ENCODE peak calls at places on chromosomes 3 and 15, in seven cellular contexts. O is ovary, N is Peyer's patch, B is heart left ventricle, X is heart right ventricle, I is right lobe of liver, R is psoas muscle. C is an unnamed sample.

GRCh38 chr3:48694610-48695051 is 8.9 kb upstream of the NCKIPSD start:
- DNase-seq in O (peak; percentile 93), N (no peak), B (peak; percentile 85), X (peak; percentile 73), I (peak; percentile 73), R (peak; percentile 89), C (peak; percentile 79)

GRCh38 chr15:52677593-52677992 is 1.6 kb downstream of the ATOSA start:
- DNase-seq in O (no peak), N (no peak), B (no peak), X (no peak), I (no peak), R (no peak), C (no peak)

GRCh38 chr3:73602171-73602570 is 22.6 kb downstream of the PDZRN3 start:
- DNase-seq in O (no peak), N (no peak), B (peak; percentile 46), X (no peak), I (no peak), R (no peak), C (no peak)

GRCh38 chr3:37271636-37272035 is 97.3 kb upstream of the LRRFIP2 start:
- DNase-seq in O (no peak), N (no peak), B (no peak), X (no peak), I (no peak), R (no peak), C (no peak)

GRCh38 chr15:99099661-99100060 is 5.2 kb upstream of the SYNM start:
- DNase-seq in O (no peak), N (no peak), B (no peak), X (no peak), I (no peak), R (no peak), C (no peak)

GRCh38 chr3:40417845-40418543 is 31.0 kb downstream of the ENTPD3 start:
- DNase-seq in O (no peak), N (no peak), B (no peak), X (no peak), I (no peak), R (no peak), C (no peak)

GRCh38 chr3:4776980-4777581 is 202.2 kb upstream of the BHLHE40 start:
- DNase-seq in O (no peak), N (no peak), B (no peak), X (no peak), I (no peak), R (no peak), C (no peak)

GRCh38 chr15:41987246-41987924 is 15.0 kb upstream of the EHD4 start:
- DNase-seq in O (no peak), N (no peak), B (no peak), X (no peak), I (no peak), R (peak; percentile 23), C (peak; percentile 16)

GRCh38 chr3:95711789-95712188 is 1102.6 kb upstream of the EPHA6 start:
- DNase-seq in O (no peak), N (no peak), B (no peak), X (no peak), I (no peak), R (no peak), C (no peak)

GRCh38 chr3:144270100-144270499 is 298.5 kb downstream of the DIPK2A start:
- DNase-seq in O (no peak), N (peak; percentile 17), B (no peak), X (no peak), I (no peak), R (no peak), C (no peak)

GRCh38 chr3:71407833-71408232 is 175.7 kb downstream of the FOXP1 start:
- DNase-seq in O (no peak), N (no peak), B (no peak), X (no peak), I (no peak), R (no peak), C (no peak)

GRCh38 chr15:71079208-71080044 is 35.8 kb upstream of the THSD4 start:
- DNase-seq in O (no peak), N (no peak), B (no peak), X (peak; percentile 16), I (no peak), R (no peak), C (no peak)

GRCh38 chr3:42906085-42906904 is at the start of gene ZNF662:
- DNase-seq in O (peak; percentile 83), N (no peak), B (peak; percentile 61), X (peak; percentile 64), I (peak; percentile 54), R (peak; percentile 78), C (peak; percentile 40)

GRCh38 chr3:65871305-65872141 is 167.2 kb downstream of the MAGI1 start:
- DNase-seq in O (peak; percentile 36), N (no peak), B (peak; percentile 71), X (peak; percentile 42), I (peak; percentile 82), R (peak; percentile 67), C (no peak)

GRCh38 chr3:139689122-139689521 is 11.3 kb upstream of the NMNAT3 start:
- DNase-seq in O (no peak), N (no peak), B (no peak), X (no peak), I (no peak), R (no peak), C (no peak)

GRCh38 chr3:106168941-106169340 is 300.1 kb upstream of the CBLB start:
- DNase-seq in O (no peak), N (no peak), B (no peak), X (no peak), I (no peak), R (no peak), C (no peak)

GRCh38 chr3:140501054-140501769 is 176.7 kb upstream of the TRIM42 start:
- DNase-seq in O (no peak), N (no peak), B (no peak), X (no peak), I (no peak), R (no peak), C (no peak)

GRCh38 chr3:25128735-25129134 is 299.3 kb upstream of the RARB start:
- DNase-seq in O (no peak), N (no peak), B (no peak), X (no peak), I (no peak), R (no peak), C (no peak)

GRCh38 chr3:61299981-61300380 is 48.7 kb upstream of the FHIT start:
- DNase-seq in O (no peak), N (no peak), B (no peak), X (no peak), I (no peak), R (no peak), C (no peak)

GRCh38 chr3:132544130-132544529 is 52.9 kb upstream of the ACKR4 start:
- DNase-seq in O (no peak), N (no peak), B (no peak), X (no peak), I (no peak), R (no peak), C (no peak)

GRCh38 chr3:132545471-132545870 is 51.6 kb upstream of the ACKR4 start:
- DNase-seq in O (no peak), N (no peak), B (no peak), X (no peak), I (no peak), R (no peak), C (no peak)

GRCh38 chr3:132538072-132538471 is 59.0 kb upstream of the ACKR4 start:
- DNase-seq in O (no peak), N (no peak), B (no peak), X (no peak), I (no peak), R (no peak), C (no peak)

GRCh38 chr3:132539681-132540080 is 57.4 kb upstream of the ACKR4 start:
- DNase-seq in O (no peak), N (no peak), B (no peak), X (no peak), I (no peak), R (no peak), C (no peak)

DNA sequence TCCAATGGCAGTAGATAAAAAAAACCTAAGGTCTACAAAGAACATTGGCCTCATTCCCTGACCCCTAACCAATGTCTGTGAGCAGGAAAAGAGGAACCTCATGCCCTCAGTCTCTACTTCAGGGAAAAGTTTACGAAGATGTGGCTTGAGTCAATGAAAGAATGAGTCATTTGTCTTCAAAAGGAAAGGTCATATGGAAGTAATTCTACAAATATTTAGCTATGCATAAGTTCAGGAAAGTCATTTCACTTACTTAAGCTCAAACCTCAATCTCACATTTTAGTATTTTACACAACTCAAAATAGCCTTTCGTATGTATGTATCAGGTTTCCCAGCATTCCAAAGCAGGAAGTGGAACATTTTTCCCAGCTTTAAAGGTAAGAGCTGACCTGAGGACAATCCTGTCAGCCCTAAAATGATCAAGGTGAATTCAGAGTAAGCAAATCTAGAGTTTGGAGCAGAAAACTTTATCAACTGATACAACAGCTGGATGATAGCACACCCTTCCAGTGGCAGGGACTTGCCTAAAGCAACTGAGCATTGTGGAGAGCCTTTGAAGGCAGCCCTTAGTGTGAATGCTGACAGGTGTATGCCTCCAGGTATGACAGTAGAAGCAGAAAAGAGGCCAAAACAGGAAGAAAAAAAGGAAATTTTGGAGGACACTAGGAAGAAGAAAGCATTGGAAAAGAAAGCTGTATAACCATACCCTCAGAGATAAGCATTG is 53.9 kb upstream of the ACKR4 start:
- DNase-seq in O (no peak), N (no peak), B (no peak), X (no peak), I (no peak), R (no peak), C (no peak)
- H3K4me3 ChIP-seq in O (no peak overlapping the region), N (no peak overlapping the region), B (no peak overlapping the region), X (no peak overlapping the region), I (no peak overlapping the region), R (no peak overlapping the region), C (no peak overlapping the region)

DNA sequence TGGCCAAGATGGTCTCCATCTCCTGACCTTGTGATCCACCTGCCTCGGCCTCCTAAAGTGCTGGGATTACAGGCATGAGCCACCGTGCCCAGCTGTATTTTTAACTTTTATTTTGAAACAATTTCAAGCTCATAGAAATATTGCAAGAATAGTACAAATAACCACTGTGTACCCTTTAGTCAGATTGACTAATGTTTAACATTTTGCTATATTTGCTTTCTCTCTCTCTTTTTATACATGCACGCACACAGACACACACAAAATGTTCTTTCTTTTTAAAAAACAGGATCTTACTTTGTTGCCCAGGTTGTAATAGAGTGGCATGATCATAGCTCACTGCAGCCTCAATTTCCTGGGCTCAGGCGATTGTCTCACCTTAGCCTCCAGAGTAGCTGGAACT is 25.5 kb upstream of the DPPA4 start:
- DNase-seq in O (no peak), N (no peak), B (no peak), X (no peak), I (no peak), R (no peak), C (no peak)
- H3K27ac ChIP-seq in O (no peak overlapping the region), N (no peak overlapping the region), B (no peak overlapping the region), X (no peak overlapping the region), I (peak overlapping the region; percentile 78), R (no peak overlapping the region), C (no peak overlapping the region)

DNA sequence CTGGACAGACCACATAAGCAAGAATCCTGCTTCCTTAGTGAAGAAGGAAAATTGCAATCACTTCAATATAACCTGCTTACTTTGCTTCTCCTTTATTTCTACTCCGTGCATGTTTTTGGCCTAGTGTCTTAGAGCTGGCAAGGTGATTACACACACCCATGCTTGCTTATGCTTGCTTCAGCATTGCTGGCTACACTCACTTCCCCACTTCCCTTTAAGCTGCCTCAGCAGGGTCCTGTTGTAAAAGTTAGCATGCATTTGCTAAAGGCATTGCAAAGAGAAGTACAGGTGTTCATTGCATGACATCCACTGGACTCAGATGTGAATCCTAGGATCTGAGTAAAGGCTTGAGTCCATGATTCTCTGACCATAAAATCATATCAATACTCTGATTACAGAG is 47.5 kb upstream of the STT3B start:
- DNase-seq in O (no peak), N (no peak), B (no peak), X (no peak), I (no peak), R (no peak), C (no peak)
- H3K36me3 ChIP-seq in O (no peaks in the 10 kb centered on the region), N (no peaks in the 10 kb centered on the region), B (no peaks in the 10 kb centered on the region), X (no peaks in the 10 kb centered on the region), I (no peaks in the 10 kb centered on the region), R (no peaks in the 10 kb centered on the region), C (no peaks in the 10 kb centered on the region)

GRCh38 chr3:11563749-11564148 is 80.0 kb downstream of the VGLL4 start:
- DNase-seq in O (no peak), N (no peak), B (no peak), X (no peak), I (no peak), R (no peak), C (no peak)
- H3K4me3 ChIP-seq in O (no peak overlapping the region), N (no peak overlapping the region), B (no peak overlapping the region), X (no peak overlapping the region), I (no peak overlapping the region), R (no peak overlapping the region), C (no peak overlapping the region)

C was measured in left lung.